ENCODE peak calls at places on chromosome 2, in eight cellular contexts. P, J, I, T, O, L, G and U are unnamed samples.

GRCh38 chr2:30417253-30417652 is 29.8 kb upstream of the LCLAT1 start:
- DNase-seq in P (no peak), J (peak; percentile 89), I (no peak), T (no peak), O (no peak), L (no peak), G (no peak), U (no peak)

GRCh38 chr2:141767051-141767450 is 363.8 kb downstream of the LRP1B start:
- DNase-seq in P (no peak), J (no peak), I (no peak), T (no peak), O (no peak), L (no peak), G (no peak), U (peak; percentile 16)

GRCh38 chr2:142944264-142944663 is 66.8 kb downstream of the KYNU start:
- DNase-seq in P (no peak), J (no peak), I (no peak), T (no peak), O (no peak), L (no peak), G (no peak), U (no peak)

GRCh38 chr2:144405313-144405710 is 114.6 kb downstream of the ZEB2 start:
- DNase-seq in P (no peak), J (no peak), I (no peak), T (no peak), O (no peak), L (no peak), G (no peak), U (no peak)

GRCh38 chr2:241049739-241050623 is 51.6 kb downstream of the SNED1 start:
- DNase-seq in P (no peak), J (peak; percentile 34), I (no peak), T (no peak), O (no peak), L (no peak), G (no peak), U (no peak)

GRCh38 chr2:172884336-172884735 is 148.7 kb downstream of the RAPGEF4 start:
- DNase-seq in P (no peak), J (no peak), I (no peak), T (no peak), O (no peak), L (no peak), G (no peak), U (no peak)

GRCh38 chr2:55120634-55121359 is 70.5 kb upstream of the RTN4 start:
- DNase-seq in P (no peak), J (no peak), I (peak; percentile 75), T (no peak), O (peak; percentile 88), L (no peak), G (peak; percentile 57), U (no peak)

GRCh38 chr2:190334479-190335224 is 8.7 kb upstream of the INPP1 start:
- DNase-seq in P (peak; percentile 92), J (no peak), I (no peak), T (no peak), O (no peak), L (no peak), G (no peak), U (no peak)

GRCh38 chr2:209470466-209470865 is 46.6 kb downstream of the MAP2 start:
- DNase-seq in P (no peak), J (no peak), I (no peak), T (no peak), O (no peak), L (no peak), G (no peak), U (no peak)

GRCh38 chr2:158573739-158574138 is 117.0 kb downstream of the PKP4 start:
- DNase-seq in P (no peak), J (no peak), I (no peak), T (no peak), O (no peak), L (no peak), G (no peak), U (no peak)